ENCODE peak calls at places on chromosome 6, in six cellular contexts. One of them, this sample, is unnamed.
A peak's percentile ranks its signal among the peaks of the same experiment; 100 is the strongest.

GRCh38 chr6:141482773-141483172 is 650.0 kb upstream of the GJE1 start:
- DNase-seq in right atrium auricular region: no peak
- DNase-seq in adipocyte: no peak
- DNase-seq in WERI-Rb-1: no peak
- DNase-seq in CD8-positive, alpha-beta memory T cell: peak; percentile 18
- DNase-seq in breast epithelium: no peak
- DNase-seq in this sample: no peak

GRCh38 chr6:80438728-80439127 is 332.3 kb downstream of the BCKDHB start:
- DNase-seq in WERI-Rb-1: no peak
- DNase-seq in CD8-positive, alpha-beta memory T cell: no peak
- DNase-seq in right atrium auricular region: no peak
- DNase-seq in adipocyte: peak; percentile 89
- DNase-seq in breast epithelium: no peak
- DNase-seq in this sample: no peak

GRCh38 chr6:72621243-72622093 is at the start of gene KCNQ5:
- DNase-seq in CD8-positive, alpha-beta memory T cell: peak; percentile 34
- DNase-seq in breast epithelium: no peak
- DNase-seq in right atrium auricular region: no peak
- DNase-seq in WERI-Rb-1: peak; percentile 48
- DNase-seq in adipocyte: peak; percentile 56
- DNase-seq in this sample: peak; percentile 13

GRCh38 chr6:142722010-142722409 is 223.0 kb downstream of the HIVEP2 start:
- DNase-seq in WERI-Rb-1: no peak
- DNase-seq in right atrium auricular region: no peak
- DNase-seq in adipocyte: no peak
- DNase-seq in CD8-positive, alpha-beta memory T cell: no peak
- DNase-seq in breast epithelium: no peak
- DNase-seq in this sample: no peak

GRCh38 chr6:52697903-52698302 is 27.0 kb downstream of the TMEM14A start:
- DNase-seq in adipocyte: peak; percentile 16
- DNase-seq in right atrium auricular region: no peak
- DNase-seq in CD8-positive, alpha-beta memory T cell: no peak
- DNase-seq in breast epithelium: no peak
- DNase-seq in WERI-Rb-1: no peak
- DNase-seq in this sample: no peak

GRCh38 chr6:30942338-30943060 is 1.7 kb downstream of the MUCL3 start:
- DNase-seq in adipocyte: peak; percentile 82
- DNase-seq in CD8-positive, alpha-beta memory T cell: no peak
- DNase-seq in right atrium auricular region: peak; percentile 65
- DNase-seq in WERI-Rb-1: peak; percentile 60
- DNase-seq in breast epithelium: peak; percentile 73
- DNase-seq in this sample: no peak

GRCh38 chr6:129206761-129207330 is 323.9 kb downstream of the LAMA2 start:
- DNase-seq in CD8-positive, alpha-beta memory T cell: no peak
- DNase-seq in adipocyte: no peak
- DNase-seq in breast epithelium: no peak
- DNase-seq in right atrium auricular region: no peak
- DNase-seq in WERI-Rb-1: no peak
- DNase-seq in this sample: no peak

GRCh38 chr6:47105469-47106188 is 63.5 kb upstream of the ADGRF1 start:
- DNase-seq in WERI-Rb-1: no peak
- DNase-seq in right atrium auricular region: no peak
- DNase-seq in adipocyte: no peak
- DNase-seq in CD8-positive, alpha-beta memory T cell: no peak
- DNase-seq in breast epithelium: no peak
- DNase-seq in this sample: no peak

GRCh38 chr6:13453771-13454251 is 33.6 kb downstream of the GFOD1 start:
- DNase-seq in adipocyte: no peak
- DNase-seq in right atrium auricular region: no peak
- DNase-seq in breast epithelium: no peak
- DNase-seq in CD8-positive, alpha-beta memory T cell: no peak
- DNase-seq in WERI-Rb-1: no peak
- DNase-seq in this sample: no peak

GRCh38 chr6:122476131-122476530 is 4.5 kb upstream of the SERINC1 start:
- DNase-seq in CD8-positive, alpha-beta memory T cell: peak; percentile 29
- DNase-seq in adipocyte: peak; percentile 68
- DNase-seq in right atrium auricular region: no peak
- DNase-seq in breast epithelium: no peak
- DNase-seq in WERI-Rb-1: no peak
- DNase-seq in this sample: peak; percentile 46

GRCh38 chr6:129750390-129750789 is 40.4 kb upstream of the ARHGAP18 start:
- DNase-seq in adipocyte: no peak
- DNase-seq in right atrium auricular region: no peak
- DNase-seq in breast epithelium: no peak
- DNase-seq in CD8-positive, alpha-beta memory T cell: no peak
- DNase-seq in WERI-Rb-1: no peak
- DNase-seq in this sample: no peak

GRCh38 chr6:125781307-125781868 is 9.4 kb upstream of the NCOA7 start:
- DNase-seq in WERI-Rb-1: no peak
- DNase-seq in adipocyte: peak; percentile 60
- DNase-seq in CD8-positive, alpha-beta memory T cell: peak; percentile 6
- DNase-seq in breast epithelium: no peak
- DNase-seq in right atrium auricular region: no peak
- DNase-seq in this sample: no peak

GRCh38 chr6:170232186-170233002 is 58.5 kb downstream of the DLL1 start:
- DNase-seq in WERI-Rb-1: no peak
- DNase-seq in CD8-positive, alpha-beta memory T cell: no peak
- DNase-seq in right atrium auricular region: no peak
- DNase-seq in adipocyte: no peak
- DNase-seq in breast epithelium: no peak
- DNase-seq in this sample: no peak

GRCh38 chr6:144931172-144932035 is 646.3 kb downstream of the UTRN start:
- DNase-seq in right atrium auricular region: no peak
- DNase-seq in adipocyte: peak; percentile 75
- DNase-seq in CD8-positive, alpha-beta memory T cell: peak; percentile 13
- DNase-seq in WERI-Rb-1: peak; percentile 54
- DNase-seq in breast epithelium: no peak
- DNase-seq in this sample: peak; percentile 10

GRCh38 chr6:2999005-2999620 is 581 bp upstream of the NQO2 start:
- DNase-seq in breast epithelium: no peak
- DNase-seq in adipocyte: no peak
- DNase-seq in WERI-Rb-1: no peak
- DNase-seq in right atrium auricular region: peak; percentile 97
- DNase-seq in CD8-positive, alpha-beta memory T cell: no peak
- DNase-seq in this sample: no peak

GRCh38 chr6:158645064-158646022 is 800 bp upstream of the DYNLT1 start:
- DNase-seq in breast epithelium: no peak
- DNase-seq in WERI-Rb-1: no peak
- DNase-seq in CD8-positive, alpha-beta memory T cell: no peak
- DNase-seq in right atrium auricular region: no peak
- DNase-seq in adipocyte: no peak
- DNase-seq in this sample: no peak

GRCh38 chr6:68343901-68344300 is 291.2 kb upstream of the ADGRB3 start:
- DNase-seq in breast epithelium: no peak
- DNase-seq in right atrium auricular region: no peak
- DNase-seq in adipocyte: peak; percentile 4
- DNase-seq in WERI-Rb-1: peak; percentile 73
- DNase-seq in CD8-positive, alpha-beta memory T cell: no peak
- DNase-seq in this sample: no peak

GRCh38 chr6:90765491-90765890 is 178.6 kb upstream of the MAP3K7 start:
- DNase-seq in adipocyte: no peak
- DNase-seq in breast epithelium: no peak
- DNase-seq in CD8-positive, alpha-beta memory T cell: no peak
- DNase-seq in WERI-Rb-1: no peak
- DNase-seq in right atrium auricular region: no peak
- DNase-seq in this sample: no peak

GRCh38 chr6:33771342-33772113 is 17.4 kb downstream of the LEMD2 start:
- DNase-seq in breast epithelium: no peak
- DNase-seq in WERI-Rb-1: peak; percentile 94
- DNase-seq in adipocyte: peak; percentile 92
- DNase-seq in right atrium auricular region: peak; percentile 79
- DNase-seq in CD8-positive, alpha-beta memory T cell: peak; percentile 59
- DNase-seq in this sample: peak; percentile 62

GRCh38 chr6:160073272-160073671 is 48.3 kb upstream of the SLC22A1 start:
- DNase-seq in breast epithelium: no peak
- DNase-seq in right atrium auricular region: no peak
- DNase-seq in CD8-positive, alpha-beta memory T cell: no peak
- DNase-seq in WERI-Rb-1: no peak
- DNase-seq in adipocyte: no peak
- DNase-seq in this sample: no peak

GRCh38 chr6:40528051-40528450 is 59.1 kb downstream of the LRFN2 start:
- DNase-seq in right atrium auricular region: no peak
- DNase-seq in adipocyte: no peak
- DNase-seq in breast epithelium: no peak
- DNase-seq in CD8-positive, alpha-beta memory T cell: no peak
- DNase-seq in WERI-Rb-1: no peak
- DNase-seq in this sample: no peak

GRCh38 chr6:108565893-108566292 is 5.2 kb downstream of the FOXO3 start:
- DNase-seq in adipocyte: peak; percentile 78
- DNase-seq in CD8-positive, alpha-beta memory T cell: no peak
- DNase-seq in breast epithelium: no peak
- DNase-seq in right atrium auricular region: peak; percentile 79
- DNase-seq in WERI-Rb-1: no peak
- DNase-seq in this sample: peak; percentile 16

GRCh38 chr6:154749341-154749740 is 16.1 kb downstream of the SCAF8 start:
- DNase-seq in breast epithelium: no peak
- DNase-seq in adipocyte: no peak
- DNase-seq in right atrium auricular region: no peak
- DNase-seq in WERI-Rb-1: no peak
- DNase-seq in CD8-positive, alpha-beta memory T cell: no peak
- DNase-seq in this sample: no peak

GRCh38 chr6:124869412-124869811 is 92.8 kb upstream of the RNF217 start:
- DNase-seq in WERI-Rb-1: no peak
- DNase-seq in right atrium auricular region: no peak
- DNase-seq in CD8-positive, alpha-beta memory T cell: no peak
- DNase-seq in breast epithelium: no peak
- DNase-seq in adipocyte: peak; percentile 39
- DNase-seq in this sample: no peak

GRCh38 chr6:41025966-41026365 is 13.1 kb downstream of the UNC5CL start:
- DNase-seq in breast epithelium: no peak
- DNase-seq in right atrium auricular region: no peak
- DNase-seq in adipocyte: no peak
- DNase-seq in CD8-positive, alpha-beta memory T cell: no peak
- DNase-seq in WERI-Rb-1: no peak
- DNase-seq in this sample: no peak

GRCh38 chr6:95780037-95780436 is 202.7 kb downstream of the MANEA start:
- DNase-seq in breast epithelium: no peak
- DNase-seq in adipocyte: no peak
- DNase-seq in WERI-Rb-1: no peak
- DNase-seq in CD8-positive, alpha-beta memory T cell: no peak
- DNase-seq in right atrium auricular region: no peak
- DNase-seq in this sample: no peak

DNA sequence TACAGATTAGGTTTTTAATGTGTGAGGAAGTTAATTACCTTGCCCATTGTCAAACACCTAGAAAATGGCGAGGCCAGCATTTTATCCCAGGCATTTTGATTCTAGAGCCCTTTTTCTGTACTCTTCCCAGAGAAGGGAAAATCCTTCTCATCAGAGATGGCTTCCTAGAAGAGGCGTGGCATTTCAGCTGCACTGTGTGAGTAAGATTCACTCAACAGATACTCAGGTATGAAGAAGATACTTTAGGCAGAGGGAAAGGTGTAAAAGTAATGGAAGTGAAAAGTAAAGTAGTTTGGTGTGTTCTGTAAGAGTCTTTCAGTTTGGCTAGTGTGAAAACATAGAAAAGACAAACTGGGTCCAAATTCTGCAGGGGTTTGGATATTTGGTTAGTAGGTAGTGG is 113.8 kb downstream of the MAP3K4 start:
- DNase-seq in right atrium auricular region: no peak
- DNase-seq in WERI-Rb-1: no peak
- DNase-seq in breast epithelium: no peak
- DNase-seq in CD8-positive, alpha-beta memory T cell: no peak
- DNase-seq in adipocyte: no peak
- DNase-seq in this sample: no peak
- H3K36me3 ChIP-seq in right atrium auricular region: peaks cover 64% of the 10 kb centered on the region
- H3K36me3 ChIP-seq in WERI-Rb-1: peaks cover 44% of the 10 kb centered on the region
- H3K36me3 ChIP-seq in breast epithelium: peaks cover 16% of the 10 kb centered on the region
- H3K36me3 ChIP-seq in CD8-positive, alpha-beta memory T cell: peaks cover 16% of the 10 kb centered on the region
- H3K36me3 ChIP-seq in adipocyte: peaks cover 61% of the 10 kb centered on the region
- H3K36me3 ChIP-seq in this sample: peaks cover 85% of the 10 kb centered on the region

DNA sequence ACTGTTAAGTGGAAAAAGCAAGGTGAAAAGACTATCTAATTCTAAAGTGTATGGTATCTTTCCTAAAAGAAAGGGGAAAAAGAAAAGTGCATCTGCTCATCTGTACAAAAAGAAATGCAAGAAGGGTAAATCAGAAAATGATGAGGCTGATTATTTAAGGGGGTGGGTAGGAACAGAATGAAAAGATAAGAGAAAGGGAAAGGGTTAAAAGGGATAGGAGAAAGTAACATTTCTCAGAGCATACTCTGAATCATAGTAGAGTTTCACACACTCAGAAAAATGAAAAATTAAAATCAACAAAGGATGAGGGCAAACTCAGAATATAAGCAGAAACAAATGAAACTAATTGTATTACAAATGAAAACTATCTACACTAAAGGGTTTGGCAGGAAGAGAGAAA is 79.1 kb downstream of the RNGTT start:
- DNase-seq in right atrium auricular region: no peak
- DNase-seq in breast epithelium: no peak
- DNase-seq in CD8-positive, alpha-beta memory T cell: no peak
- DNase-seq in adipocyte: no peak
- DNase-seq in WERI-Rb-1: no peak
- DNase-seq in this sample: no peak
- H3K36me3 ChIP-seq in right atrium auricular region: peaks cover 5% of the 10 kb centered on the region
- H3K36me3 ChIP-seq in breast epithelium: peaks cover 4% of the 10 kb centered on the region
- H3K36me3 ChIP-seq in CD8-positive, alpha-beta memory T cell: no peaks in the 10 kb centered on the region
- H3K36me3 ChIP-seq in adipocyte: peaks cover 20% of the 10 kb centered on the region
- H3K36me3 ChIP-seq in WERI-Rb-1: peaks cover 32% of the 10 kb centered on the region
- H3K36me3 ChIP-seq in this sample: peaks cover 33% of the 10 kb centered on the region

DNA sequence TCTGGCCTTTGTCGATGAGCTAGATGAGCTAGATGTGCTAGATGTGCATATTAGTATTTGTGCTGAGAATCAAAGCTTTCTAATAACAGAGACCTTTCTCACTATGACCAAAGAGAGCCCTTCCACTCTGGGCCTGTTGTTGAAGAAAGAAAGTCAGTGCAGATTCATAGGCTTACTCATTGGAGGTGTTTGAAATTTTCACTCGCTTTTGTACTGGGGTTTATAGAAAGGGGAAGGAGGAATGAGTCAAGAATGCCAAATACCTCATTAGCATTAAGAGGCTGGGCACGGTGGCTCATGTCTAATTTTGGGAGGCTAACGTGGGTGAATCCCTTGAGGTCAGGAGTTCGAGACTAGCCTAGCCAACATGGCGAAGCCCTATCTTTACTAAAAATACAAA is 70.5 kb upstream of the LTV1 start:
- DNase-seq in right atrium auricular region: no peak
- DNase-seq in CD8-positive, alpha-beta memory T cell: no peak
- DNase-seq in WERI-Rb-1: no peak
- DNase-seq in breast epithelium: no peak
- DNase-seq in adipocyte: peak; percentile 10
- DNase-seq in this sample: no peak
- H3K36me3 ChIP-seq in right atrium auricular region: peaks cover 43% of the 10 kb centered on the region
- H3K36me3 ChIP-seq in CD8-positive, alpha-beta memory T cell: peaks cover 6% of the 10 kb centered on the region
- H3K36me3 ChIP-seq in WERI-Rb-1: no peaks in the 10 kb centered on the region
- H3K36me3 ChIP-seq in breast epithelium: no peaks in the 10 kb centered on the region
- H3K36me3 ChIP-seq in adipocyte: peaks cover 51% of the 10 kb centered on the region
- H3K36me3 ChIP-seq in this sample: peaks cover 54% of the 10 kb centered on the region

DNA sequence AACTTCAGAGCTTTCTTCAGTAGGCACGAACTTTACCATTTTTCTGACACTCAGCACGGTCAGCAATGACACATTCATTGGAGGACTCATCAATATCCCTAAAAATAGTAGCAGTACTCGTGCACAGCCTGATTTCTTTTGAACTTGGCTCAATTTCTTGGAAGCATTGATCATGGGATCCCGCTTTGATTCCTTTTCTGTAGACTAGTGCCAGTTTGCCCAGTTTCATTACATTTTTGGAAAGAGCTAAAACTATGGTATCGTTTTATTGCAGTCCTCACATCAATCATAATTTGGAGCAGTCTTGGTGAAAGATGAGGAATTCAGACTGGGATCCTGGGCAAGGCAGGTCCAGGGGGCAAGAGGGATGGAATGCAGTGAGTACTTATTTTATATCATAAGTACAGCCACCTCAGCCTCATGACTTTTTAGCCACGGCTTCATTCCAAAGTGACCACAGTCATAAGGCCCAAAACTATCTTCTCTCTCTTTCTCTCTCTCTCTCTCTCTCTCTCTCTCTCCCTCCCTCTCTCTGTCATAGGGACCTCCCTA is 170.9 kb upstream of the AKAP12 start:
- DNase-seq in breast epithelium: no peak
- DNase-seq in adipocyte: peak; percentile 50
- DNase-seq in WERI-Rb-1: no peak
- DNase-seq in right atrium auricular region: no peak
- DNase-seq in CD8-positive, alpha-beta memory T cell: no peak
- DNase-seq in this sample: no peak
- H3K36me3 ChIP-seq in breast epithelium: no peaks in the 10 kb centered on the region
- H3K36me3 ChIP-seq in adipocyte: no peaks in the 10 kb centered on the region
- H3K36me3 ChIP-seq in WERI-Rb-1: no peaks in the 10 kb centered on the region
- H3K36me3 ChIP-seq in right atrium auricular region: no peaks in the 10 kb centered on the region
- H3K36me3 ChIP-seq in CD8-positive, alpha-beta memory T cell: no peaks in the 10 kb centered on the region
- H3K36me3 ChIP-seq in this sample: no peaks in the 10 kb centered on the region